ENCODE peak calls at places on chromosomes 13 and 19, in five cellular contexts. B, O, K, D and Q are unnamed samples.

GRCh38 chr13:109737606-109738005 is 48.8 kb downstream of the IRS2 start:
- DNase-seq in B (no peak), O (no peak), K (no peak), D (no peak), Q (no peak)

GRCh38 chr13:36709136-36709895 is 35.5 kb downstream of the SERTM1 start:
- DNase-seq in B (no peak), O (no peak), K (no peak), D (no peak), Q (no peak)

GRCh38 chr19:23698711-23699520 is 11.9 kb upstream of the ZNF675 start:
- DNase-seq in B (peak; percentile 52), O (peak; percentile 17), K (no peak), D (no peak), Q (no peak)

GRCh38 chr13:25249001-25249543 is 38.2 kb downstream of the MTMR6 start:
- DNase-seq in B (no peak), O (peak; percentile 44), K (no peak), D (no peak), Q (no peak)

GRCh38 chr13:113048766-113049165 is 56.8 kb upstream of the F7 start:
- DNase-seq in B (no peak), O (no peak), K (no peak), D (peak; percentile 32), Q (no peak)

GRCh38 chr13:30091691-30092090 is 215.7 kb downstream of the KATNAL1 start:
- DNase-seq in B (no peak), O (no peak), K (no peak), D (peak; percentile 68), Q (no peak)

GRCh38 chr13:76692326-76692725 is 193.9 kb downstream of the KCTD12 start:
- DNase-seq in B (no peak), O (no peak), K (no peak), D (no peak), Q (no peak)

GRCh38 chr19:33300016-33300981 is 2.0 kb downstream of the CEBPA start:
- DNase-seq in B (no peak), O (peak; percentile 24), K (peak; percentile 54), D (no peak), Q (no peak)

GRCh38 chr13:56988543-56988942 is 152.2 kb upstream of the PRR20A start:
- DNase-seq in B (no peak), O (no peak), K (no peak), D (no peak), Q (no peak)

GRCh38 chr13:102597029-102598015 is 536 bp downstream of the TPP2 start:
- DNase-seq in B (peak; percentile 39), O (peak; percentile 35), K (peak; percentile 61), D (peak; percentile 55), Q (peak; percentile 35)

GRCh38 chr13:68027311-68027710 is 797.2 kb upstream of the PCDH9 start:
- DNase-seq in B (no peak), O (no peak), K (no peak), D (no peak), Q (no peak)

GRCh38 chr13:113211774-113212173 is 2.4 kb downstream of the CUL4A start:
- DNase-seq in B (no peak), O (peak; percentile 64), K (no peak), D (no peak), Q (peak; percentile 51)

GRCh38 chr13:76758738-76759137 is 127.5 kb downstream of the KCTD12 start:
- DNase-seq in B (no peak), O (no peak), K (no peak), D (no peak), Q (no peak)

GRCh38 chr19:5914946-5915781 is 1.1 kb downstream of the CAPS start:
- DNase-seq in B (peak; percentile 63), O (no peak), K (no peak), D (peak; percentile 69), Q (peak; percentile 81)

GRCh38 chr13:74554581-74555290 is 420.5 kb upstream of the KLF12 start:
- DNase-seq in B (no peak), O (no peak), K (no peak), D (no peak), Q (no peak)

GRCh38 chr13:22883262-22883840 is 297.4 kb upstream of the SGCG start:
- DNase-seq in B (no peak), O (no peak), K (no peak), D (no peak), Q (no peak)

GRCh38 chr19:58395979-58396627 is 647 bp downstream of the RNF225 start:
- DNase-seq in B (no peak), O (no peak), K (no peak), D (no peak), Q (no peak)

GRCh38 chr13:49097374-49097773 is 121.7 kb downstream of the FNDC3A start:
- DNase-seq in B (no peak), O (no peak), K (no peak), D (no peak), Q (no peak)

GRCh38 chr13:80341771-80342271 is 895 bp upstream of the SPRY2 start:
- DNase-seq in B (peak; percentile 67), O (peak; percentile 87), K (peak; percentile 65), D (peak; percentile 76), Q (peak; percentile 59)

GRCh38 chr13:105907319-105908019 is 628.0 kb downstream of the EFNB2 start:
- DNase-seq in B (no peak), O (no peak), K (no peak), D (no peak), Q (no peak)

GRCh38 chr19:51439021-51439465 is 19.2 kb downstream of the SIGLEC8 start:
- DNase-seq in B (no peak), O (no peak), K (no peak), D (no peak), Q (no peak)

GRCh38 chr19:8451885-8452284 is 7.1 kb downstream of the HNRNPM start:
- DNase-seq in B (no peak), O (no peak), K (no peak), D (no peak), Q (no peak)

GRCh38 chr13:111791131-111791530 is 275.8 kb upstream of the SOX1 start:
- DNase-seq in B (no peak), O (no peak), K (no peak), D (peak; percentile 17), Q (no peak)

GRCh38 chr13:40438022-40438692 is 228.3 kb downstream of the FOXO1 start:
- DNase-seq in B (no peak), O (no peak), K (no peak), D (no peak), Q (no peak)

GRCh38 chr19:34436716-34437115 is 8.5 kb downstream of the UBA2 start:
- DNase-seq in B (no peak), O (no peak), K (no peak), D (no peak), Q (no peak)

GRCh38 chr13:44021422-44021821 is 141.7 kb downstream of the LACC1 start:
- DNase-seq in B (no peak), O (no peak), K (no peak), D (no peak), Q (no peak)

GRCh38 chr13:108827637-108828036 is 198.2 kb downstream of the MYO16 start:
- DNase-seq in B (no peak), O (no peak), K (no peak), D (no peak), Q (no peak)

GRCh38 chr19:51250786-51251452 is at the start of gene SIGLECL1:
- DNase-seq in B (no peak), O (no peak), K (no peak), D (no peak), Q (no peak)

GRCh38 chr13:113147206-113147605 is 11.2 kb upstream of the PROZ start:
- DNase-seq in B (no peak), O (no peak), K (no peak), D (no peak), Q (no peak)

GRCh38 chr19:9306443-9306842 is 3.2 kb downstream of the ZNF699 start:
- DNase-seq in B (no peak), O (no peak), K (no peak), D (no peak), Q (no peak)

GRCh38 chr13:31947105-31947504 is 84.5 kb upstream of the FRY start:
- DNase-seq in B (no peak), O (no peak), K (no peak), D (no peak), Q (no peak)

GRCh38 chr13:30045916-30046704 is 195.7 kb upstream of the UBL3 start:
- DNase-seq in B (no peak), O (no peak), K (no peak), D (no peak), Q (no peak)

GRCh38 chr13:109862627-109863026 is 76.2 kb upstream of the IRS2 start:
- DNase-seq in B (no peak), O (no peak), K (no peak), D (no peak), Q (no peak)

GRCh38 chr19:18503337-18503970 is 18.4 kb downstream of the ELL start:
- DNase-seq in B (no peak), O (no peak), K (peak; percentile 52), D (no peak), Q (no peak)
- H3K4me1 ChIP-seq in B (peaks cover 55% of the 10 kb centered on the region), O (no peaks in the 10 kb centered on the region), K (peaks cover 58% of the 10 kb centered on the region), D (peaks cover 100% of the 10 kb centered on the region), Q (peaks cover 40% of the 10 kb centered on the region)

GRCh38 chr19:55812449-55812848 is 19.4 kb downstream of the NLRP11 start:
- DNase-seq in B (no peak), O (no peak), K (no peak), D (no peak), Q (no peak)
- H3K9me3 ChIP-seq in B (no peaks in the 10 kb centered on the region), O (peaks cover 2% of the 10 kb centered on the region), K (no peaks in the 10 kb centered on the region), D (no peaks in the 10 kb centered on the region), Q (peaks cover 3% of the 10 kb centered on the region)

DNA sequence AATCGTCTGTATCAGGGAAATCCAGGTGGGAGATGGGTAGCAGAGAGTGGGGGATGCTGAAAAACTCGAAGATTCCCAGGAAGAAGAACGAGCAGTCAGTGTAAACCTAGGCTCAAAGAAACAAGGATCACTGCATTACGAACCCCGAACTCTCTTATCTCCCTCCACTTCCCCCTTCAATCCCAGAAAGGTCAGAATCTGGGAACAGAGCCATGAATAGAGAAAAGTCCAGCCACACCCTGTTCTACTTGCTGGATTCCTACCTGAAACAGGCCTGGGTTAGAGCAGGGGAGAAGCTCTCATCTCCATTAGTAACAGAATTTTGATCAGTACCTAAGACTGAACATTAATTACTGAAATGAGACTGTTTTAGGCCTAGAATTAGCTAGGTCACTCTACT is 24.4 kb downstream of the EPSTI1 start:
- DNase-seq in B (peak; percentile 64), O (no peak), K (peak; percentile 46), D (no peak), Q (no peak)
- H3K4me1 ChIP-seq in B (no peaks in the 10 kb centered on the region), O (peaks cover 19% of the 10 kb centered on the region), K (no peaks in the 10 kb centered on the region), D (peaks cover 29% of the 10 kb centered on the region), Q (peaks cover 62% of the 10 kb centered on the region)

GRCh38 chr19:53076984-53077383 is 26.2 kb downstream of the ZNF160 start:
- DNase-seq in B (no peak), O (peak; percentile 21), K (no peak), D (no peak), Q (peak; percentile 41)

GRCh38 chr19:53078668-53079067 is 24.6 kb downstream of the ZNF160 start:
- DNase-seq in B (no peak), O (no peak), K (no peak), D (no peak), Q (no peak)

GRCh38 chr19:53082929-53083328 is 20.3 kb downstream of the ZNF160 start:
- DNase-seq in B (no peak), O (no peak), K (no peak), D (no peak), Q (no peak)

DNA sequence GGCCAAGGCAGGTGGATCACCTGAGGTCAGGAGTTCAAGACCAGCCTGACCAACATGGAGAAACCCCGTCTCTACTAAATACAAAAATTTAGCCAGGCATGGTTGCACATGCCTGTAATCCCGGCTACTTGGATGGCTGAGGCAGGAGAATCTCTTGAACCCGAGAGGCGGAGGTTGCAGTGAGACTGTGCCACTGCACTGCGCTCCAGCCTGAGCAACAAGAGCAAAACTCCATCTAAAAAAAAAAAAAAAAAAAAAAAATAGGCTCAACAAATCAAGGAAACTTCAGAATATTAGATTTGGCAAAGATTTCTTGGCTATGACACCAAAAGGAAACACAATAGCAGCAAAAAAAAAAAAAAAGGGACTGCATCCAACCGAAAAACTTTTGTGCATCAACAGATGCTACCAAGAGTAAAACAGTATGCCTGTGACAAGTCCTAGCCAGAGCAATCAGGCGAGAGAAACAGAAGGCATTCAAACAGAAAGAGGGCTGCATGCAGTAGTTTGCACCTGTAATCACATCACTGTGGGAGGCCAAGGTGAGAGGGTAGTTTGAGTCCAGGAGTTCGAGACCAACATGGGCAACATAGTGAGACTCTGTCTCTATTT is 23.8 kb downstream of the ZNF160 start:
- DNase-seq in B (no peak), O (no peak), K (no peak), D (no peak), Q (no peak)
- H3K9me3 ChIP-seq in B (no peaks in the 10 kb centered on the region), O (no peaks in the 10 kb centered on the region), K (no peaks in the 10 kb centered on the region), D (peaks cover 33% of the 10 kb centered on the region), Q (peaks cover 12% of the 10 kb centered on the region)